ENCODE peak calls at places on chromosomes 16 and 17, in ten cellular contexts. U is activated CD4-positive, alpha-beta T cell treated with anti-CD3 and anti-CD28 coated beads for 48 hours; V is globus pallidus; S is stimulated activated CD4-positive, alpha-beta T cell treated with anti-CD3 and anti-CD28 coated beads, Interleukin-12 subunit alpha, Interleukin-12 subunit beta, amount 100 ng/mL, for 24 hours; P is ureter; G is fibroblast of gingiva; R is T47D; I is T-helper 17 cell; Q is skeletal muscle cell; A is NCI-H1092 treated with DMSO at 0.1 percent for 48 hours. J is an unnamed sample.

GRCh38 chr17:47413872-47414271 is 90.1 kb downstream of the EFCAB13 start:
- DNase-seq in U (no peak), V (no peak), S (no peak), P (no peak), G (no peak), R (no peak), I (no peak), Q (peak), A (no peak), J (no peak)

GRCh38 chr16:85891776-85892166 is 7.2 kb upstream of the IRF8 start:
- DNase-seq in U (no peak), V (no peak), S (no peak), P (no peak), G (no peak), R (no peak), I (no peak), Q (no peak), A (no peak), J (no peak)

GRCh38 chr17:34203018-34203646 is 52.0 kb upstream of the CCL2 start:
- DNase-seq in U (no peak), V (no peak), S (no peak), P (no peak), G (no peak), R (no peak), I (no peak), Q (no peak), A (no peak), J (no peak)

GRCh38 chr16:88724855-88725555 is 18.7 kb downstream of the CTU2 start:
- DNase-seq in U (no peak), V (no peak), S (no peak), P (no peak), G (no peak), R (no peak), I (no peak), Q (no peak), A (no peak), J (no peak)

GRCh38 chr17:1177099-1177996 is 2.4 kb downstream of the ABR start:
- DNase-seq in U (no peak), V (no peak), S (no peak), P (no peak), G (peak), R (no peak), I (no peak), Q (no peak), A (no peak), J (no peak)

GRCh38 chr17:78225088-78225865 is 6.2 kb upstream of the TMEM235 start:
- DNase-seq in U (no peak), V (peak), S (no peak), P (no peak), G (no peak), R (no peak), I (no peak), Q (no peak), A (no peak), J (no peak)

GRCh38 chr16:49338867-49339266 is 34.7 kb upstream of the C16orf78 start:
- DNase-seq in U (no peak), V (no peak), S (no peak), P (peak), G (no peak), R (no peak), I (no peak), Q (no peak), A (no peak), J (no peak)

GRCh38 chr17:6755731-6756184 is at the start of gene XAF1:
- DNase-seq in U (peak), V (peak), S (peak), P (peak), G (peak), R (no peak), I (no peak), Q (peak), A (no peak), J (no peak)

GRCh38 chr16:23564964-23565363 is 7.4 kb downstream of the UBFD1 start:
- DNase-seq in U (no peak), V (no peak), S (no peak), P (no peak), G (peak), R (no peak), I (no peak), Q (no peak), A (no peak), J (no peak)

GRCh38 chr16:16868727-16869126 is 489.8 kb downstream of the NPIPA7 start:
- DNase-seq in U (no peak), V (no peak), S (no peak), P (no peak), G (no peak), R (no peak), I (no peak), Q (no peak), A (no peak), J (no peak)

GRCh38 chr17:17748604-17749003 is 67.3 kb downstream of the RAI1 start:
- DNase-seq in U (no peak), V (no peak), S (no peak), P (no peak), G (no peak), R (no peak), I (no peak), Q (no peak), A (peak), J (no peak)

GRCh38 chr17:82907797-82908261 is 68.0 kb upstream of the ZNF750 start:
- DNase-seq in U (no peak), V (no peak), S (no peak), P (no peak), G (no peak), R (no peak), I (no peak), Q (no peak), A (no peak), J (no peak)

GRCh38 chr16:88019847-88020512 is 68.7 kb downstream of the BANP start:
- DNase-seq in U (no peak), V (no peak), S (no peak), P (no peak), G (no peak), R (no peak), I (no peak), Q (no peak), A (no peak), J (no peak)

GRCh38 chr17:77451894-77452852 is 311.4 kb downstream of the SEC14L1 start:
- DNase-seq in U (peak), V (peak), S (no peak), P (no peak), G (peak), R (no peak), I (no peak), Q (no peak), A (peak), J (peak)

GRCh38 chr17:83152745-83153611 is 73.6 kb downstream of the METRNL start:
- DNase-seq in U (no peak), V (peak), S (no peak), P (no peak), G (no peak), R (no peak), I (no peak), Q (no peak), A (no peak), J (peak)

GRCh38 chr17:4249452-4250029 is 14.2 kb downstream of the ANKFY1 start:
- DNase-seq in U (no peak), V (no peak), S (no peak), P (no peak), G (peak), R (peak), I (no peak), Q (no peak), A (peak), J (no peak)

GRCh38 chr16:84340305-84341040 is 27.9 kb upstream of the ATP2C2 start:
- DNase-seq in U (no peak), V (no peak), S (no peak), P (peak), G (no peak), R (peak), I (no peak), Q (no peak), A (no peak), J (no peak)

GRCh38 chr16:35352431-35352830 is 1893.0 kb downstream of the TP53TG3F start:
- DNase-seq in U (no peak), V (no peak), S (no peak), P (no peak), G (no peak), R (no peak), I (no peak), Q (no peak), A (no peak), J (no peak)

GRCh38 chr16:23081675-23082119 is 67.6 kb downstream of the USP31 start:
- DNase-seq in U (no peak), V (no peak), S (no peak), P (no peak), G (peak), R (no peak), I (no peak), Q (peak), A (no peak), J (no peak)

GRCh38 chr17:37750768-37751466 is 6.1 kb upstream of the HNF1B start:
- DNase-seq in U (no peak), V (no peak), S (no peak), P (no peak), G (no peak), R (no peak), I (no peak), Q (no peak), A (no peak), J (no peak)

GRCh38 chr17:6248061-6248460 is 177.9 kb downstream of the WSCD1 start:
- DNase-seq in U (no peak), V (no peak), S (no peak), P (no peak), G (no peak), R (no peak), I (no peak), Q (no peak), A (no peak), J (no peak)

GRCh38 chr17:10063730-10064221 is 134.6 kb downstream of the GAS7 start:
- DNase-seq in U (no peak), V (no peak), S (no peak), P (no peak), G (no peak), R (no peak), I (no peak), Q (no peak), A (no peak), J (no peak)

GRCh38 chr17:59329558-59330313 is 1.7 kb upstream of the YPEL2 start:
- DNase-seq in U (peak), V (peak), S (no peak), P (peak), G (peak), R (no peak), I (peak), Q (peak), A (peak), J (peak)

GRCh38 chr16:50245417-50246298 is 20.7 kb upstream of the ADCY7 start:
- DNase-seq in U (peak), V (no peak), S (no peak), P (peak), G (peak), R (peak), I (no peak), Q (no peak), A (no peak), J (peak)

GRCh38 chr16:84838383-84838948 is 18.7 kb downstream of the CRISPLD2 start:
- DNase-seq in U (no peak), V (no peak), S (no peak), P (no peak), G (no peak), R (no peak), I (no peak), Q (no peak), A (no peak), J (no peak)

J was measured in dorsolateral prefrontal cortex.